ENCODE peak calls at places on chromosomes 3 and 15, in ten cellular contexts. J is cardiac muscle cell, R is fibroblast of lung, M is tibial artery, W is WERI-Rb-1, T is endodermal cell, N is retinal pigment epithelial cell, V is fibroblast of pulmonary artery, S is psoas muscle, L is Panc1. B is an unnamed sample.

GRCh38 chr15:83733691-83734090 is 79.8 kb downstream of the ADAMTSL3 start:
- DNase-seq in M (no peak), N (no peak), R (no peak), S (no peak), J (no peak), L (no peak), V (no peak), W (no peak), T (no peak), B (no peak)

GRCh38 chr3:178186666-178187065 is 349.6 kb upstream of the KCNMB2 start:
- DNase-seq in T (no peak), R (no peak), L (no peak), V (no peak), S (no peak), W (no peak), J (no peak), M (no peak), N (no peak), B (no peak)

GRCh38 chr3:171704002-171704401 is 106.3 kb downstream of the PLD1 start:
- DNase-seq in J (peak; percentile 65), V (peak; percentile 66), L (no peak), R (peak; percentile 56), M (no peak), N (no peak), T (peak; percentile 78), W (peak; percentile 37), S (no peak), B (no peak)

GRCh38 chr15:58980351-58980939 is 7.0 kb upstream of the RNF111 start:
- DNase-seq in R (peak; percentile 73), V (peak; percentile 70), S (no peak), T (no peak), W (no peak), J (peak; percentile 64), L (no peak), M (no peak), N (peak; percentile 4), B (no peak)

GRCh38 chr3:66520716-66521115 is 19.9 kb upstream of the LRIG1 start:
- DNase-seq in W (no peak), N (no peak), V (peak; percentile 66), S (no peak), M (no peak), T (no peak), R (no peak), J (peak; percentile 76), L (no peak), B (no peak)

GRCh38 chr3:130894873-130895330 is 1.0 kb downstream of the ATP2C1 start:
- DNase-seq in T (no peak), S (no peak), W (no peak), N (no peak), R (peak; percentile 20), M (no peak), J (peak; percentile 34), L (no peak), V (no peak), B (no peak)

GRCh38 chr15:44307712-44308111 is 19.2 kb downstream of the GOLM2 start:
- DNase-seq in S (no peak), N (no peak), L (no peak), W (no peak), V (no peak), T (no peak), J (no peak), R (no peak), M (no peak), B (no peak)

GRCh38 chr3:102733811-102734574 is 299.2 kb downstream of the ZPLD1 start:
- DNase-seq in W (no peak), N (peak; percentile 69), M (no peak), R (peak; percentile 17), S (no peak), L (no peak), J (no peak), V (peak; percentile 30), T (no peak), B (no peak)

GRCh38 chr3:53238051-53238850 is 17.6 kb downstream of the TKT start:
- DNase-seq in T (no peak), W (no peak), N (peak; percentile 98), L (no peak), R (peak; percentile 94), S (no peak), V (peak; percentile 93), J (peak; percentile 88), M (no peak), B (no peak)

GRCh38 chr3:53234130-53234840 is 21.5 kb downstream of the TKT start:
- DNase-seq in T (no peak), L (no peak), R (no peak), V (no peak), S (no peak), J (no peak), N (no peak), M (no peak), W (no peak), B (no peak)

GRCh38 chr3:53235545-53235944 is 20.3 kb downstream of the TKT start:
- DNase-seq in T (no peak), W (no peak), R (no peak), M (no peak), J (no peak), L (no peak), N (no peak), S (no peak), V (no peak), B (no peak)

GRCh38 chr3:53234841-53235232 is 21.0 kb downstream of the TKT start:
- DNase-seq in T (no peak), M (no peak), S (no peak), L (no peak), R (no peak), W (no peak), N (no peak), V (no peak), J (no peak), B (no peak)

DNA sequence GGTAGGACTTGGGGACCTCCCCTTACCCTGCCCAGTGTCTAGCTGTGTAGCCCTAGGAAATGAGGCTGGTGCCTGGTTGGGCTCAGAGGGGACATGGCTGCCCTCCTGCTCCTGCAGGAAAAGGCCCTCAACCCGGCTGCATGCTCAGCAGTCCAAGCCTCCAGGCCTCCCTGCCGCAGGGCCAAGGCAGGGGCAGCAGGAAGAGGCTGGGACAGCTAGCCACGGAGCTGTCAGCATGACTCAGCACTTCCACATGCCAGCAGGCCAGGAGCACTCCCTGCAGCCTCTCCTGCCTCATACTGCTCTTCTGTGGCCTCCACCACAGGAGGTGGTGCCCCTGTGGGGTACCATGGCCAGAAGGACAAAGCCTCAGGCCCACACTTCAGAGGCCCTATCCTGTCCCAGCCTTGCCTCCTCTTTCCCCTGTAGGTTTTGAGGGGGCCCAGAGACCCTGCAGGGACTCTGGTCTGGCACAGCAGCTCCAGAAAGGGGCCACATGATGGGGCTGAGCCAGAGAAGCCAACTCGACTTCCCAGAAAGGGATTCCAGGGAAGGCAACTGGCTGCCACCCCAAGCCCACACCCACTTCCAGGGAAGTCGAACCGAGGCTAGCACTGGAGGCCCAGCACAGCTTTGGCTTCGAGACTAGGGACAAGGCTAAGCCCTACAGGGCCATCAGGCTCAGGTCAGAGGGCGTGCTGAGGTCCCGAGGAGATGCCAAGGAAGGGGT is 19.5 kb downstream of the TKT start:
- DNase-seq in M (peak; percentile 58), L (no peak), T (peak; percentile 72), W (no peak), J (peak; percentile 92), N (peak; percentile 79), S (peak; percentile 70), V (peak; percentile 91), R (peak; percentile 89), B (no peak)
- TF ChIP-seq CTCF in M (no peak), L (no peak), T (no peak), W (no peak), J (no peak), N (no peak), S (no peak), V (no peak), R (no peak), B (no peak)

GRCh38 chr3:146464005-146464595 is 5.3 kb downstream of the PLSCR2 start:
- DNase-seq in J (peak; percentile 25), T (no peak), M (no peak), R (peak; percentile 71), W (no peak), V (peak; percentile 34), N (no peak), L (no peak), S (no peak), B (no peak)
- TF ChIP-seq CTCF in J (no peak), T (no peak), M (no peak), R (no peak), W (no peak), V (no peak), N (no peak), L (no peak), S (no peak), B (no peak)

GRCh38 chr3:139353920-139354556 is 10.2 kb downstream of the MRPS22 start:
- DNase-seq in T (peak; percentile 66), W (peak; percentile 70), S (no peak), R (peak; percentile 69), J (peak; percentile 75), M (no peak), L (peak; percentile 50), V (peak; percentile 75), N (peak; percentile 25), B (peak; percentile 26)
- TF ChIP-seq CTCF in T (peak; percentile 84), W (peak; percentile 79), S (peak; percentile 48), R (peak; percentile 97), J (peak; percentile 93), M (peak; percentile 22), L (peak; percentile 91), V (no peak), N (peak; percentile 92), B (peak; percentile 72)

GRCh38 chr3:143122089-143122430 is 2.5 kb downstream of the CHST2 start:
- DNase-seq in R (no peak), V (no peak), M (no peak), N (no peak), T (peak; percentile 55), J (no peak), S (no peak), W (no peak), L (no peak), B (no peak)

GRCh38 chr3:143119974-143120715 is 574 bp downstream of the CHST2 start:
- DNase-seq in R (peak; percentile 20), W (peak; percentile 20), V (no peak), N (no peak), T (peak; percentile 78), L (no peak), S (peak; percentile 28), M (no peak), J (peak; percentile 10), B (peak; percentile 45)

GRCh38 chr3:143121240-143122088 is 1.9 kb downstream of the CHST2 start:
- DNase-seq in R (peak; percentile 85), W (peak; percentile 86), V (peak; percentile 73), S (peak; percentile 37), L (no peak), N (peak; percentile 20), M (no peak), T (peak; percentile 90), J (peak; percentile 82), B (peak; percentile 47)

GRCh38 chr3:143119009-143119914 is at the start of gene CHST2:
- DNase-seq in N (peak; percentile 48), R (peak; percentile 79), S (peak; percentile 72), L (no peak), V (peak; percentile 80), T (peak; percentile 92), W (peak; percentile 59), J (peak; percentile 89), M (peak; percentile 44), B (peak; percentile 62)

DNA sequence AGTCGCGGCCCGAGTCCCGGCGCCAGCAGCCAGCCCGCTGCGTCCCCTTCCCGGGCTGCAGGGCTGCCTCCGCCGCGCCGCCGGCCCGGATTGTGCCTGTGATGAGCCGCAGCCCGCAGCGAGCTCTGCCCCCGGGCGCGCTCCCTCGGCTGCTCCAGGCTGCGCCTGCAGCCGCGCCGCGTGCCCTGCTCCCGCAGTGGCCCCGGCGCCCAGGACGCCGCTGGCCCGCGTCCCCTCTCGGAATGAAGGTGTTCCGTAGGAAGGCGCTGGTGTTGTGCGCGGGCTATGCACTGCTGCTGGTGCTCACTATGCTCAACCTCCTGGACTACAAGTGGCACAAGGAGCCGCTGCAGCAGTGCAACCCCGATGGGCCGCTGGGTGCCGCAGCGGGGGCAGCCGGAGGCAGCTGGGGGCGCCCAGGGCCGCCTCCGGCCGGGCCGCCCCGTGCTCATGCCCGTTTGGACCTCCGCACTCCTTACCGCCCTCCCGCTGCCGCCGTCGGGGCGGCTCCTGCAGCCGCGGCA is 1.2 kb downstream of the CHST2 start:
- DNase-seq in N (no peak), W (peak; percentile 31), V (peak; percentile 50), S (peak; percentile 16), R (peak; percentile 49), L (no peak), T (peak; percentile 74), J (peak; percentile 55), M (no peak), B (peak; percentile 23)
- TF ChIP-seq CTCF in N (peak; percentile 29), W (peak; percentile 25), V (no peak), S (no peak), R (no peak), L (no peak), T (no peak), J (no peak), M (no peak), B (no peak)